ENCODE peak calls at places on chromosomes 4 and X, in seven cellular contexts. J is SK-N-SH; F is IMR-90; Y is transverse colon; A is aorta; V is CD8-positive, alpha-beta T cell; E is fibroblast of lung. I is an unnamed sample. For H3K4me1 and H3K9me3, the result is how much of the 10 kb centered on the place peaks cover.

GRCh38 chr4:153514001-153514526 is 47.9 kb downstream of the TMEM131L start:
- DNase-seq in A (no peak), F (peak), V (no peak), Y (no peak), J (no peak), E (peak), I (no peak)

GRCh38 chr4:110165382-110166285 is 32.8 kb downstream of the ELOVL6 start:
- DNase-seq in F (peak), V (peak), J (peak), A (no peak), Y (peak), E (peak), I (no peak)

GRCh38 chr4:110467400-110467799 is 8.6 kb upstream of the ENPEP start:
- DNase-seq in A (no peak), J (no peak), E (no peak), F (no peak), Y (no peak), V (no peak), I (no peak)

GRCh38 chr4:152909901-152910300 is 26.2 kb upstream of the FHDC1 start:
- DNase-seq in V (no peak), E (no peak), A (no peak), J (no peak), F (no peak), Y (no peak), I (no peak)

GRCh38 chr4:8323947-8324555 is 54.5 kb downstream of the HTRA3 start:
- DNase-seq in J (no peak), F (peak), V (no peak), Y (no peak), A (peak), E (no peak), I (no peak)

GRCh38 chr4:182547435-182547834 is 304.2 kb downstream of the TENM3 start:
- DNase-seq in V (no peak), F (no peak), A (no peak), Y (no peak), J (no peak), E (no peak), I (no peak)

GRCh38 chr4:4730214-4730613 is 129.3 kb upstream of the MSX1 start:
- DNase-seq in V (no peak), A (no peak), J (no peak), F (no peak), E (no peak), Y (no peak), I (no peak)

GRCh38 chrX:93985621-93986020 is 311.6 kb downstream of the FAM133A start:
- DNase-seq in F (no peak), V (no peak), Y (no peak), A (no peak), E (no peak), J (no peak), I (no peak)

GRCh38 chr4:108320066-108320465 is 151.3 kb upstream of the LEF1 start:
- DNase-seq in A (no peak), J (no peak), Y (no peak), E (no peak), V (no peak), F (no peak), I (no peak)

GRCh38 chr4:5899396-5899795 is 6.5 kb upstream of the CRMP1 start:
- DNase-seq in A (no peak), F (no peak), J (no peak), Y (no peak), E (no peak), V (no peak), I (no peak)

GRCh38 chr4:2878346-2878745 is 34.7 kb downstream of the ADD1 start:
- DNase-seq in F (no peak), E (no peak), V (no peak), Y (no peak), A (no peak), J (no peak), I (no peak)

GRCh38 chr4:119865389-119865788 is 201.3 kb downstream of the MAD2L1 start:
- DNase-seq in F (no peak), E (no peak), J (no peak), A (no peak), V (no peak), Y (no peak), I (no peak)

GRCh38 chr4:73544620-73545019 is 63.1 kb downstream of the AFM start:
- DNase-seq in A (no peak), E (no peak), V (no peak), J (no peak), F (no peak), Y (no peak), I (no peak)

GRCh38 chr4:2462218-2462991 is 6.5 kb upstream of the RNF4 start:
- DNase-seq in F (peak), Y (peak), V (peak), J (peak), A (peak), E (peak), I (peak)

GRCh38 chrX:15221321-15221720 is 48.6 kb downstream of the ASB9 start:
- DNase-seq in J (no peak), E (no peak), A (no peak), F (no peak), Y (no peak), V (no peak), I (no peak)

GRCh38 chrX:40008841-40009461 is 88.8 kb downstream of the BCOR start:
- DNase-seq in Y (peak), J (peak), A (peak), F (no peak), E (peak), V (no peak), I (no peak)

GRCh38 chrX:9180623-9181022 is 146.7 kb upstream of the FAM9B start:
- DNase-seq in J (no peak), A (no peak), E (no peak), V (no peak), Y (no peak), F (no peak), I (no peak)

GRCh38 chrX:80810365-80810978 is 795 bp upstream of the BRWD3 start:
- DNase-seq in V (no peak), E (peak), J (no peak), A (no peak), F (no peak), Y (no peak), I (no peak)

GRCh38 chr4:121789960-121790829 is 10.9 kb upstream of the EXOSC9 start:
- DNase-seq in V (no peak), A (no peak), J (no peak), E (peak), Y (no peak), F (peak), I (no peak)

GRCh38 chrX:133606990-133607389 is 191.7 kb upstream of the GPC4 start:
- DNase-seq in A (no peak), V (no peak), F (no peak), E (no peak), Y (no peak), J (no peak), I (no peak)

GRCh38 chr4:75659512-75660031 is 13.6 kb downstream of the G3BP2 start:
- DNase-seq in J (no peak), F (no peak), Y (no peak), E (no peak), A (no peak), V (no peak), I (no peak)

GRCh38 chr4:75660491-75660890 is 12.7 kb downstream of the G3BP2 start:
- DNase-seq in J (no peak), E (no peak), Y (no peak), F (no peak), A (no peak), V (no peak), I (no peak)

GRCh38 chr4:75666299-75666698 is 6.9 kb downstream of the G3BP2 start:
- DNase-seq in F (no peak), J (no peak), A (no peak), E (peak), Y (no peak), V (no peak), I (no peak)

GRCh38 chr4:75658881-75659280 is 14.3 kb downstream of the G3BP2 start:
- DNase-seq in E (peak), A (no peak), V (no peak), F (peak), Y (no peak), J (no peak), I (no peak)

GRCh38 chr4:75662626-75663025 is 10.6 kb downstream of the G3BP2 start:
- DNase-seq in A (no peak), F (no peak), V (no peak), E (no peak), J (no peak), Y (no peak), I (no peak)
- H3K4me1 ChIP-seq in A (under half), F (under half), V (under half), E (under half), J (under half), Y (under half), I (under half)

GRCh38 chrX:102651968-102652744 is 873 bp downstream of the GPRASP1 start:
- DNase-seq in J (peak), F (peak), Y (peak), A (peak), V (peak), E (peak), I (no peak)
- H3K9me3 ChIP-seq in J (under half), F (under half), Y (under half), A (under half), V (under half), E (under half), I (under half)

GRCh38 chr4:138186264-138186663 is 55.9 kb downstream of the SLC7A11 start:
- DNase-seq in F (no peak), E (no peak), Y (no peak), V (no peak), A (no peak), J (no peak), I (no peak)

GRCh38 chr4:138182838-138183426 is 59.2 kb downstream of the SLC7A11 start:
- DNase-seq in E (peak), F (peak), Y (no peak), J (peak), A (no peak), V (no peak), I (no peak)

GRCh38 chr4:138188406-138189084 is 53.6 kb downstream of the SLC7A11 start:
- DNase-seq in V (no peak), E (peak), J (no peak), A (no peak), F (peak), Y (no peak), I (no peak)

GRCh38 chr4:138181288-138181687 is 60.9 kb downstream of the SLC7A11 start:
- DNase-seq in E (peak), J (no peak), A (no peak), F (peak), V (no peak), Y (no peak), I (no peak)

DNA sequence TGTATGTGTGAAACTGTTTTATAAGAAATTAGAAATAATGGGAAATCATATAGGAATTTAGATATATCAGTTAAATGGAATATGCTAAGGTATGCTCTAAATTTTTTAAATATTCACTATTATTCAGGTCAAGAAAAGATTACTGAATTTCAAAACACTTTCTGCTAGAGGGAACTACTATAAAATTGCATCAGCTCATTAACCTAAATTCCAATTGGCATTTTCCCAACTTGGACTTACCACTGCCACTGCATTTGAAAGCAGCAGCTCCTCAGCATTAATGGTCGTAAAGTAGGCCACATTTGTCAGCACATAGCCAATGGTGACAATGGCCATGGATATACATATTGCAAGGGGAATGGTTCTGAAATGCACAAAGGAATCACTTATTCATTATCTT is 57.3 kb downstream of the SLC7A11 start:
- DNase-seq in E (peak), A (no peak), J (no peak), Y (no peak), F (no peak), V (no peak), I (no peak)
- H3K4me3 ChIP-seq in E (no peak), A (no peak), J (no peak), Y (no peak), F (no peak), V (no peak), I (no peak)

GRCh38 chrX:21947671-21948070 is 7.2 kb downstream of the SMS start:
- DNase-seq in V (no peak), Y (no peak), F (no peak), A (no peak), J (no peak), E (no peak), I (no peak)
- H3K4me1 ChIP-seq in V (under half), Y (under half), F (under half), A (under half), J (under half), E (under half), I (under half)

DNA sequence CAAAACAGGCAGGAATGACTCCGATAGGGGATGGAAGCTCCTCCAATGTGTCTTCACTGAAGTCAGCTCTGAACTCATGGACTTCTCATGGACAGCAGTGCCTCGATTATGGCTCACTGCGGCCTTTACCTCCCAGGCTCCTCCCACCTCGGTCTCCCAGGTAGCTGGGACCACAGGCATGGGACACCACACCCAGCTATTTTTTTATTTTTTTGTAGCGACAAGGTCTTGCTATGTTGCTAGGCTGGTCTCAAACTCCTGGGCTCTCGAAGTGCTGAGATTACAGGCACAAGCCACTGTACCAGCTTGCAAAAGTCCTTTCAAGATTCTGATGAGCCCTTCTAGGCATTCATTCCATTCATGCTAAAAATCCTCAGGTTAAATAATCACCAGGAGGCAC is 181.5 kb downstream of the NSUN7 start:
- DNase-seq in F (no peak), J (no peak), V (no peak), A (no peak), Y (no peak), E (no peak), I (no peak)
- H3K9me3 ChIP-seq in F (under half), J (under half), V (under half), A (under half), Y (under half), E (under half), I (under half)

GRCh38 chr4:20418865-20419451 is 167.3 kb downstream of the SLIT2 start:
- DNase-seq in V (no peak), A (no peak), Y (no peak), E (peak), F (peak), J (peak), I (peak)
- H3K4me3 ChIP-seq in V (no peak), A (peak), Y (peak), E (peak), F (peak), J (peak), I (no peak)

DNA sequence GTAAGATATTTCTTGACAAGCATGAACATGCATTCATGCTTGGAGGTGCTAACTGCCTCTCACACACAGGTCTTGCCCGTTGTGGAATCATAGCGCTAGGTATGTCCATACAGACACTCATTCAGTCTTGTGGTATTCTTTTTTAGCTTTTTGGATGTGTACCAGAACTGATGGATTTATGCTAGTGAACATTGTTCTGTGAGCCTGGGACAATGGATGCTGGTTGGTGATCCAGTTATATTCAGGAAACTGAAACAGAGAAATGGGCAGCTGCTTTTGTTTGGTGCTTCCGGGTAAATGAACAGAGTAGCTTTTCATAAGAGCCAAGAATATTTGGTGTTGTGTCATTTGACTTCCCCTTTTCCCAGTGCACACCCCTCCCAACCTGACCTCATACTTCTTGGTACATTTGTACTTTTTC is 78.9 kb upstream of the SLC4A4 start:
- DNase-seq in Y (no peak), E (no peak), V (no peak), F (no peak), A (no peak), J (no peak), I (no peak)
- H3K4me1 ChIP-seq in Y (under half), E (under half), V (under half), F (under half), A (under half), J (under half), I (under half)

GRCh38 chrX:48059296-48059639 is 12.2 kb downstream of the ZNF630 start:
- DNase-seq in V (no peak), Y (no peak), J (no peak), E (no peak), A (no peak), F (no peak), I (no peak)
- H3K9me3 ChIP-seq in V (under half), Y (under half), J (under half), E (under half), A (under half), F (under half), I (under half)

GRCh38 chrX:107324493-107325310 is 118.3 kb downstream of the DNAAF6 start:
- DNase-seq in Y (no peak), F (peak), V (no peak), A (no peak), J (peak), E (peak), I (no peak)
- H3K4me3 ChIP-seq in Y (no peak), F (no peak), V (no peak), A (no peak), J (peak), E (no peak), I (no peak)